ENCODE peak calls at places on chromosomes 16 and 17, in seven cellular contexts. S is lower lobe of right lung, H is MM.1S, E is fibroblast of lung, B is psoas muscle, I is right lobe of liver, G is spleen. Z is an unnamed sample. For H3K4me1, the result is how much of the 10 kb centered on the place peaks cover.

GRCh38 chr17:42629420-42630009 is 20.0 kb downstream of the TUBG1 start:
- DNase-seq in G (no peak), H (no peak), E (no peak), I (no peak), S (no peak), B (no peak), Z (no peak)

GRCh38 chr17:9021158-9021984 is at the start of gene NTN1:
- DNase-seq in E (peak), H (peak), S (peak), I (peak), G (peak), B (peak), Z (peak)

GRCh38 chr17:64448665-64449512 is at the start of gene MILR1:
- DNase-seq in B (no peak), G (no peak), E (peak), H (peak), S (no peak), I (no peak), Z (no peak)

GRCh38 chr16:56617212-56618085 is 8.1 kb upstream of the MT1E start:
- DNase-seq in I (peak), B (peak), H (no peak), G (peak), S (peak), E (peak), Z (peak)

GRCh38 chr16:19548144-19548543 is 7.4 kb upstream of the VPS35L start:
- DNase-seq in E (no peak), B (no peak), H (no peak), G (no peak), I (no peak), S (no peak), Z (no peak)

GRCh38 chr16:67647111-67647651 is 2.2 kb downstream of the CARMIL2 start:
- DNase-seq in I (no peak), G (no peak), B (no peak), S (peak), H (no peak), E (no peak), Z (no peak)

GRCh38 chr17:59378621-59379194 is 47.3 kb downstream of the YPEL2 start:
- DNase-seq in G (no peak), I (no peak), H (no peak), E (peak), B (no peak), S (no peak), Z (no peak)

GRCh38 chr16:52976539-52977167 is 76.0 kb downstream of the CHD9NB start:
- DNase-seq in H (peak), S (no peak), G (no peak), B (no peak), I (no peak), E (peak), Z (no peak)

GRCh38 chr17:19727466-19728113 is 11.2 kb upstream of the SLC47A2 start:
- DNase-seq in B (peak), E (peak), S (no peak), H (no peak), I (no peak), G (no peak), Z (peak)

GRCh38 chr17:1997146-1997586 is 28.0 kb downstream of the RTN4RL1 start:
- DNase-seq in H (no peak), I (no peak), G (no peak), S (no peak), B (no peak), E (no peak), Z (no peak)

GRCh38 chr16:68396481-68396880 is 51.8 kb downstream of the SMPD3 start:
- DNase-seq in S (peak), E (peak), G (peak), H (peak), I (peak), B (no peak), Z (peak)

GRCh38 chr17:79970576-79971068 is 65.0 kb downstream of the TBC1D16 start:
- DNase-seq in S (peak), H (peak), I (no peak), G (no peak), B (no peak), E (peak), Z (no peak)

GRCh38 chr16:72840591-72841381 is 207.1 kb downstream of the ZFHX3 start:
- DNase-seq in H (no peak), I (no peak), B (no peak), G (no peak), E (peak), S (no peak), Z (no peak)

GRCh38 chr16:12758670-12759558 is 44.8 kb downstream of the CPPED1 start:
- DNase-seq in B (no peak), S (no peak), I (no peak), H (no peak), G (no peak), E (no peak), Z (no peak)

GRCh38 chr16:31421587-31421986 is 6.6 kb downstream of the COX6A2 start:
- DNase-seq in S (no peak), B (no peak), E (no peak), I (no peak), G (no peak), H (no peak), Z (no peak)

GRCh38 chr17:33628500-33629336 is 335.6 kb upstream of the ASIC2 start:
- DNase-seq in H (no peak), I (no peak), S (no peak), E (no peak), G (no peak), B (no peak), Z (no peak)

GRCh38 chr16:2767891-2768290 is 9.2 kb downstream of the ELOB start:
- DNase-seq in I (no peak), B (no peak), G (peak), E (no peak), S (peak), H (no peak), Z (no peak)

GRCh38 chr16:74626741-74627416 is 20.0 kb upstream of the GLG1 start:
- DNase-seq in H (no peak), S (no peak), I (no peak), G (no peak), B (no peak), E (peak), Z (no peak)

GRCh38 chr17:47335101-47335936 is 11.6 kb downstream of the EFCAB13 start:
- DNase-seq in S (no peak), B (no peak), E (no peak), H (no peak), I (no peak), G (no peak), Z (no peak)

GRCh38 chr17:82926081-82926480 is 86.3 kb upstream of the ZNF750 start:
- DNase-seq in B (peak), G (peak), S (peak), H (no peak), I (peak), E (no peak), Z (no peak)

GRCh38 chr17:3940965-3941698 is 23.1 kb downstream of the ATP2A3 start:
- DNase-seq in B (no peak), H (no peak), G (peak), S (no peak), E (no peak), I (no peak), Z (no peak)

GRCh38 chr17:3943240-3943891 is 20.9 kb downstream of the ATP2A3 start:
- DNase-seq in S (no peak), H (no peak), B (no peak), G (no peak), I (no peak), E (no peak), Z (no peak)

GRCh38 chr17:3947318-3947810 is 16.9 kb downstream of the ATP2A3 start:
- DNase-seq in H (no peak), E (no peak), I (no peak), S (no peak), B (no peak), G (peak), Z (no peak)

GRCh38 chr17:3946711-3947235 is 17.5 kb downstream of the ATP2A3 start:
- DNase-seq in B (no peak), G (no peak), H (no peak), S (no peak), I (no peak), E (no peak), Z (no peak)

GRCh38 chr17:3944485-3945388 is 19.5 kb downstream of the ATP2A3 start:
- DNase-seq in G (peak), I (peak), B (peak), E (peak), S (no peak), H (no peak), Z (peak)
- H3K4me3 ChIP-seq in G (peak), I (peak), B (peak), E (no peak), S (peak), H (no peak), Z (no peak)

DNA sequence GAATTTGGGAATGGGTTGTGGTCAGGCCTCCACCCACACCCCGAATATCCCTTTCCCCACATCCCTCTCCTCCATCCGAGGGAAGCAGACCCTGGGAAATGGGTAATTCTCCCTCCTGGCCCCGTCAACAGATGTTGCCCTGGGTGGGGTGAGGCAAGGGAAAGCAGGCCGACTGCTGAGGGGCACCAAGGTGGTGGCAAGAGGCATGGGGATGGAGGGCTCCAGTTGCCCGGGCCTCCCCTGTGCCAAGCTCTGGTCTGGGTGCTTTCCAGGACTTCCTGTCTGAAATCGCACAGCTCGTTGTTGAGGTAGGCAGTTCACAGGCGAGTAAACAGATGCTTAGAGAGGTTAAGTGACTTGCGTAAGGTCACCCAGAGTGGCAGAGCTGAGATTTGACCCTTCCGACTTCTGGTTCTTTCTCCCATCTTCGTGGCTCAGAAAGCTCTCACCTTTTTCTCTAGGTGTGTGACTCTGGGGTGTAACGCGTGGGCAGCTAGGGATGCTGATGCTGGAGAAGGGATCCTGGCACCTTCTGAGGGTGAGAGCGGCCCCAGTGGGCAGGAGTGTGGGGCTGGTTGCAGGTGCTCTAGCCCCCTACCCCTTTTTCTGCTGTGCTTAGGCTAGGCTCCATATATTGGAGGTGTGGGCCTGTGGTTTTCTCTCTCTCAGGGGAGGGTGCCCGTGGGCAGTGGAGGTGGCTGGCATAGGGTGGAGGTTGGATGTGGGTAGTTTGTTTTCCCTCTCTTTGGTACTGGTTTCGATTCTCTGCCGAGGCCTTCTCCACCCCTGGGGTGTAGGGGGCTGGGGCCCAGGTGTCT is 17.2 kb downstream of the RARA start:
- DNase-seq in B (peak), E (no peak), S (peak), G (peak), I (peak), H (peak), Z (no peak)
- H3K4me1 ChIP-seq in B (half or more), E (half or more), S (half or more), G (half or more), I (half or more), H (half or more), Z (half or more)

GRCh38 chr16:70437017-70437581 is 1.8 kb downstream of the ST3GAL2 start:
- DNase-seq in H (no peak), G (no peak), E (peak), B (no peak), S (no peak), I (no peak), Z (no peak)
- H3K4me3 ChIP-seq in H (no peak), G (peak), E (peak), B (peak), S (peak), I (no peak), Z (no peak)

DNA sequence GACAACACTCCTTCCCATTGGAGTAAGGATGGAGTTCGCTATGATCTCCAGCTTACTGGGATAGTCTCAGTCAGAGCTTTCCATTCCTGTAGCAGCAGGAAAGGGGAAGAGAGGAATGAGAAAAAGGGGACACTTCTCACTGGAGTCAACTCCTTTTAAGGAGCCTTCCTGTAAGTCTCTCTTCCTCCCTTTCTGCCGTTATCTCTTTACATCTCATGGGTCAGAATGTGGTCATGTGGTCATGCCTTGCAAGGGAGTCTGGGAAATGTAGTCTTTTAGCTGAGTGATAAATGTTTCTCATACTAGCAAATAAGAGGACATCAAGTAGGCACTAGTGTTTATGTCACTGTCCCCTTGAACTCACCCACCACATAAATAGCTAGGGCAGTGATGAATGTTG is 227.3 kb downstream of the HAPSTR1 start:
- DNase-seq in I (no peak), G (no peak), E (no peak), S (no peak), H (no peak), B (no peak), Z (no peak)
- H3K4me1 ChIP-seq in I (under half), G (under half), E (under half), S (under half), H (under half), B (under half), Z (under half)

Z was measured in pancreas.